ENCODE peak calls at places on chromosomes 6 and 20, in ten cellular contexts. B is transverse colon, Y is HepG2, P is HL-60, C is SK-N-SH, K is GM12892, O is HCT116, L is stomach, R is spleen, A is Panc1. U is an unnamed sample.

GRCh38 chr6:34189806-34190503 is 44.1 kb upstream of the GRM4 start:
- DNase-seq in P (peak), C (no peak), O (no peak), K (no peak), Y (peak), A (no peak), B (peak), L (no peak), R (peak), U (no peak)

GRCh38 chr6:79421707-79422484 is 115.3 kb downstream of the LCA5 start:
- DNase-seq in P (no peak), Y (no peak), O (no peak), C (peak), B (no peak), L (no peak), K (no peak), A (no peak), R (no peak), U (no peak)

GRCh38 chr6:117677553-117678131 is 2.4 kb downstream of the NUS1 start:
- DNase-seq in P (peak), Y (no peak), R (no peak), L (no peak), K (no peak), O (no peak), C (no peak), A (peak), B (no peak), U (no peak)

GRCh38 chr6:169789944-169790927 is 38.8 kb downstream of the ERMARD start:
- DNase-seq in R (peak), L (peak), Y (peak), C (peak), P (peak), B (peak), A (peak), K (peak), O (peak), U (peak)

GRCh38 chr6:127515234-127515793 is 3.8 kb downstream of the MTCL3 start:
- DNase-seq in A (no peak), R (no peak), P (no peak), Y (no peak), O (no peak), K (peak), B (no peak), C (peak), L (no peak), U (no peak)

GRCh38 chr6:134577998-134578397 is 260.1 kb upstream of the SGK1 start:
- DNase-seq in C (no peak), P (no peak), B (no peak), Y (no peak), L (no peak), O (peak), A (no peak), K (no peak), R (no peak), U (no peak)

GRCh38 chr6:34237722-34238506 is 1.2 kb downstream of the HMGA1 start:
- DNase-seq in B (peak), C (peak), R (peak), L (no peak), O (no peak), A (no peak), K (peak), P (peak), Y (peak), U (no peak)

GRCh38 chr6:169250660-169251059 is 3.0 kb downstream of the THBS2 start:
- DNase-seq in B (no peak), A (no peak), C (no peak), L (peak), Y (no peak), R (no peak), K (no peak), O (peak), P (no peak), U (no peak)

GRCh38 chr6:146433881-146434741 is 109.5 kb upstream of the RAB32 start:
- DNase-seq in R (peak), O (no peak), A (no peak), B (no peak), C (peak), Y (no peak), K (no peak), P (no peak), L (no peak), U (no peak)

GRCh38 chr6:122995930-122996796 is at the start of gene CLVS2:
- DNase-seq in R (peak), K (no peak), O (no peak), P (no peak), L (no peak), Y (no peak), B (no peak), A (no peak), C (peak), U (no peak)

GRCh38 chr20:44166008-44166407 is 21.0 kb downstream of the JPH2 start:
- DNase-seq in O (no peak), C (no peak), A (no peak), K (no peak), R (no peak), L (no peak), B (no peak), P (no peak), Y (peak), U (no peak)

GRCh38 chr6:125717120-125717731 is 32.2 kb upstream of the HEY2 start:
- DNase-seq in P (no peak), A (no peak), L (no peak), R (no peak), B (no peak), C (no peak), Y (no peak), K (no peak), O (no peak), U (no peak)

GRCh38 chr6:100267002-100267401 is 197.7 kb downstream of the SIM1 start:
- DNase-seq in R (no peak), C (no peak), K (no peak), A (no peak), Y (no peak), P (no peak), L (no peak), B (no peak), O (no peak), U (no peak)

GRCh38 chr6:133131621-133132020 is 109.5 kb upstream of the EYA4 start:
- DNase-seq in C (peak), Y (no peak), B (no peak), O (no peak), A (no peak), P (no peak), R (no peak), K (no peak), L (no peak), U (no peak)

GRCh38 chr6:27375613-27376079 is 12.9 kb upstream of the ZNF391 start:
- DNase-seq in L (no peak), O (no peak), B (no peak), K (no peak), R (no peak), A (no peak), C (no peak), P (no peak), Y (no peak), U (no peak)

GRCh38 chr20:34626978-34627377 is 49.9 kb downstream of the PIGU start:
- DNase-seq in Y (no peak), A (no peak), R (no peak), B (no peak), L (no peak), O (no peak), K (no peak), C (no peak), P (no peak), U (no peak)

GRCh38 chr6:17907467-17908229 is 79.8 kb downstream of the KIF13A start:
- DNase-seq in C (no peak), R (peak), O (peak), P (peak), A (peak), L (peak), B (peak), K (no peak), Y (peak), U (peak)

GRCh38 chr20:58775371-58775770 is 75.3 kb downstream of the GNAS-AS1 start:
- DNase-seq in K (no peak), O (no peak), C (no peak), B (no peak), L (no peak), P (no peak), Y (no peak), A (no peak), R (peak), U (no peak)

GRCh38 chr20:3312940-3313656 is 74.1 kb upstream of the SLC4A11 start:
- DNase-seq in K (no peak), A (no peak), L (no peak), O (no peak), R (no peak), B (no peak), Y (peak), C (no peak), P (peak), U (peak)

GRCh38 chr6:21870071-21870729 is 276.6 kb downstream of the SOX4 start:
- DNase-seq in O (no peak), A (no peak), L (no peak), Y (no peak), K (no peak), R (no peak), C (no peak), B (no peak), P (no peak), U (no peak)

GRCh38 chr20:53735536-53736050 is 142.0 kb upstream of the ZNF217 start:
- DNase-seq in Y (no peak), C (no peak), R (no peak), B (no peak), L (no peak), P (peak), A (peak), K (no peak), O (no peak), U (no peak)

GRCh38 chr20:13008761-13009681 is at the start of gene SPTLC3:
- DNase-seq in R (no peak), C (no peak), B (peak), Y (peak), P (no peak), L (peak), O (no peak), K (no peak), A (no peak), U (peak)

GRCh38 chr6:88179692-88180091 is 13.5 kb upstream of the CNR1 start:
- DNase-seq in A (no peak), K (peak), R (peak), P (no peak), C (no peak), O (no peak), B (no peak), L (no peak), Y (no peak), U (no peak)

GRCh38 chr6:25756382-25757354 is 2.1 kb downstream of the SLC17A4 start:
- DNase-seq in P (peak), Y (no peak), L (no peak), R (no peak), K (no peak), O (no peak), B (no peak), A (no peak), C (no peak), U (no peak)

GRCh38 chr6:36688534-36689075 is 9.0 kb upstream of the RAB44 start:
- DNase-seq in B (no peak), C (no peak), P (no peak), Y (no peak), O (no peak), L (no peak), R (no peak), A (no peak), K (no peak), U (no peak)

GRCh38 chr6:90105766-90106165 is 190.9 kb downstream of the BACH2 start:
- DNase-seq in A (no peak), K (no peak), R (no peak), C (no peak), L (no peak), B (no peak), Y (no peak), P (peak), O (no peak), U (no peak)

GRCh38 chr6:53369876-53370515 is 21.2 kb upstream of the ELOVL5 start:
- DNase-seq in O (no peak), P (no peak), A (no peak), L (no peak), B (no peak), Y (no peak), K (no peak), C (no peak), R (no peak), U (no peak)

GRCh38 chr6:116111552-116112528 is 11.2 kb downstream of the NT5DC1 start:
- DNase-seq in Y (peak), B (peak), O (peak), P (peak), A (no peak), L (peak), K (no peak), C (peak), R (no peak), U (no peak)

GRCh38 chr20:32845786-32846185 is 12.9 kb upstream of the EFCAB8 start:
- DNase-seq in R (no peak), C (no peak), Y (peak), K (no peak), P (no peak), O (no peak), L (no peak), A (no peak), B (no peak), U (no peak)

GRCh38 chr6:138577151-138577915 is 78.0 kb upstream of the NHSL1 start:
- DNase-seq in O (no peak), C (no peak), L (no peak), B (no peak), A (no peak), Y (no peak), K (no peak), P (no peak), R (no peak), U (no peak)

GRCh38 chr6:141103246-141103645 is 1029.5 kb upstream of the GJE1 start:
- DNase-seq in P (no peak), C (no peak), A (no peak), K (no peak), O (peak), L (no peak), R (no peak), B (no peak), Y (no peak), U (no peak)

GRCh38 chr20:5654557-5654956 is 95.6 kb upstream of the SHLD1 start:
- DNase-seq in P (no peak), L (no peak), K (no peak), R (no peak), O (no peak), A (peak), C (no peak), Y (peak), B (no peak), U (no peak)

GRCh38 chr6:125886914-125887313 is 69.7 kb upstream of the HINT3 start:
- DNase-seq in R (no peak), K (no peak), L (no peak), C (no peak), O (no peak), Y (no peak), P (no peak), B (no peak), A (no peak), U (no peak)

GRCh38 chr6:88835210-88835609 is 128.2 kb downstream of the RNGTT start:
- DNase-seq in P (no peak), B (no peak), K (no peak), A (no peak), C (no peak), O (no peak), Y (no peak), R (no peak), L (no peak), U (no peak)

GRCh38 chr6:36851149-36851614 is 11.9 kb upstream of the CPNE5 start:
- DNase-seq in P (peak), B (peak), O (peak), C (peak), A (no peak), K (no peak), Y (peak), R (no peak), L (peak), U (no peak)

GRCh38 chr6:25136879-25137278 is 142.3 kb upstream of the CARMIL1 start:
- DNase-seq in A (no peak), Y (no peak), K (no peak), O (no peak), P (no peak), R (no peak), B (no peak), C (no peak), L (no peak), U (no peak)

GRCh38 chr6:39228992-39229767 is at the start of gene KCNK5:
- DNase-seq in C (peak), K (peak), P (peak), O (peak), A (no peak), R (peak), B (peak), L (peak), Y (peak), U (no peak)

GRCh38 chr6:112004397-112005341 is 49.2 kb upstream of the CCN6 start:
- DNase-seq in A (no peak), C (no peak), R (no peak), O (no peak), P (peak), Y (no peak), L (no peak), B (no peak), K (no peak), U (no peak)

GRCh38 chr6:112007805-112008204 is 46.1 kb upstream of the CCN6 start:
- DNase-seq in P (peak), R (no peak), Y (no peak), O (no peak), A (no peak), B (peak), K (no peak), C (no peak), L (no peak), U (no peak)

GRCh38 chr6:112010328-112010727 is 43.6 kb upstream of the CCN6 start:
- DNase-seq in A (no peak), L (no peak), K (no peak), O (no peak), C (no peak), P (no peak), Y (peak), B (no peak), R (no peak), U (no peak)

GRCh38 chr6:112008482-112008881 is 45.4 kb upstream of the CCN6 start:
- DNase-seq in O (no peak), Y (no peak), B (no peak), L (no peak), R (no peak), C (no peak), A (no peak), P (no peak), K (no peak), U (no peak)

GRCh38 chr6:112007254-112007653 is 46.6 kb upstream of the CCN6 start:
- DNase-seq in B (no peak), O (no peak), K (no peak), Y (no peak), A (no peak), R (no peak), L (no peak), C (no peak), P (no peak), U (no peak)
- TF ChIP-seq POLR2AphosphoS5 in B (no peak), O (no peak), K (no peak), Y (no peak), A (no peak), R (no peak), L (no peak), C (no peak), P (no peak), U (no peak)

GRCh38 chr20:46406200-46406985 is at the start of gene ELMO2:
- DNase-seq in P (peak), R (peak), O (peak), K (peak), Y (peak), L (peak), C (peak), A (peak), B (peak), U (peak)
- TF ChIP-seq POLR2AphosphoS5 in P (no peak), R (peak), O (peak), K (no peak), Y (peak), L (peak), C (peak), A (peak), B (peak), U (peak)

GRCh38 chr6:145147559-145147958 is 587.8 kb downstream of the EPM2A start:
- DNase-seq in B (no peak), P (no peak), Y (no peak), R (no peak), O (no peak), K (no peak), L (no peak), C (no peak), A (no peak), U (no peak)
- TF ChIP-seq POLR2AphosphoS5 in B (no peak), P (no peak), Y (no peak), R (no peak), O (no peak), K (no peak), L (no peak), C (no peak), A (no peak), U (no peak)

DNA sequence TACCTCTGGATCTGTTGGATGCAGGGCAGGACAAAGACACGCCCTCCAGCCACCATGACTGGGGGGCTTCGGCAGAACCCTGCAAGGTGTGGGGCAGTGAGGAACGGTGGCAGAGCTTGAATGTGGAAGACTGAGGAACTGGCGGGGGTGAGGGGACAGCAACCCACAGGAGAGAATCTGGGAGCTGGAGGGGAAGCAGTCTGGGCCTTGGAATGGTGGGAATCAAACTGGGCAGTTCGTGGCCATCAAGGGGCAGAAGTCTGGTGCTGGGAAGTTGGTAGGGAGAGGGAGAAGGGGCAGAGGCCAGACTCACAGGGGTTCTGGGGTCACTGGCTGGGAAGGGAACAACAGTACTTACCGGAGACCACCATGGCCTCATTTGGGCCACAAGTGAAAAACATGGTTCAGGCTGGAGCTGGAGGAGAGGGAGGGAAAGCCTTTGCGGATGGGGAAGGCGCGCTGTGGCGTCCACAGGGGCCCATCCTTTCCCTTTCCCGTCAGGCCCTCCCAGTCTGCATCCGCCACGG is 635 bp downstream of the FLOT1 start:
- DNase-seq in O (no peak), L (no peak), A (no peak), Y (no peak), B (peak), R (peak), P (no peak), C (no peak), K (no peak), U (no peak)
- TF ChIP-seq POLR2AphosphoS5 in O (peak), L (no peak), A (peak), Y (no peak), B (no peak), R (no peak), P (no peak), C (no peak), K (peak), U (no peak)

GRCh38 chr20:49030954-49031619 is 15.0 kb upstream of the CSE1L start:
- DNase-seq in K (no peak), L (no peak), C (no peak), A (no peak), R (no peak), B (no peak), Y (no peak), O (no peak), P (no peak), U (no peak)
- TF ChIP-seq POLR2AphosphoS5 in K (no peak), L (no peak), C (no peak), A (no peak), R (no peak), B (no peak), Y (no peak), O (no peak), P (no peak), U (no peak)

DNA sequence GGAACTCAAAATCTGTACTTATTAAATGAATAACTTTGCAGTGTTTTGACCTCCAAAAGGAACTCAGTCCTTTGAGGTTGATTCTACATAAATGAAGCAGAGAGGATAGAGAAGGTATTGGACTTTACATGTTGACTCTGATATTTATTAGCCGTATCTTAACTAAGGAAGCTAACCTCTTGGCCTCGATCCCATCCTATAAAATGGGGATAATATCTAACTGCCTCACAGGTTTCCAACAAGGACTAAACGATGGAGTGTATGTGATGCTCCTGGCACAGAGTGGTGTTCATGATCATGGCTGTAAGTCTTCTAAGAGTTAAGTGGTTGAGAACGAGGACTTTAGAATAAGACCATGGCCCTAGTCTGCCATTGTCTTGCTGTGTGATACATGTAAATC is 24.2 kb upstream of the MAP3K4 start:
- DNase-seq in Y (no peak), C (no peak), P (no peak), L (no peak), K (no peak), R (no peak), O (no peak), B (no peak), A (no peak), U (no peak)
- TF ChIP-seq POLR2AphosphoS5 in Y (no peak), C (no peak), P (no peak), L (no peak), K (no peak), R (no peak), O (no peak), B (no peak), A (no peak), U (no peak)

U was measured in breast epithelium.